ENCODE peak calls at places on chromosome 21, in ten cellular contexts. K, H, N, C, E, Z, A, F, O and L are unnamed samples.

GRCh38 chr21:45831991-45832740 is 149.4 kb upstream of the COL6A1 start:
- DNase-seq in K (no peak), H (no peak), N (no peak), C (no peak), E (no peak), Z (no peak), A (no peak), F (no peak), O (peak; percentile 76), L (no peak)

GRCh38 chr21:28277324-28277723 is 715.4 kb downstream of the LTN1 start:
- DNase-seq in K (no peak), H (no peak), N (no peak), C (no peak), E (no peak), Z (no peak), A (no peak), F (no peak), O (no peak), L (no peak)

GRCh38 chr21:42233067-42233981 is 14.4 kb downstream of the ABCG1 start:
- DNase-seq in K (no peak), H (peak; percentile 91), N (peak; percentile 89), C (peak; percentile 86), E (peak; percentile 52), Z (peak; percentile 89), A (peak; percentile 45), F (no peak), O (no peak), L (no peak)

GRCh38 chr21:34807146-34807880 is 138.5 kb downstream of the CLIC6 start:
- DNase-seq in K (no peak), H (peak; percentile 74), N (peak; percentile 47), C (peak; percentile 76), E (peak; percentile 42), Z (peak; percentile 79), A (no peak), F (peak; percentile 89), O (no peak), L (no peak)

GRCh38 chr21:39952265-39952664 is 85.0 kb downstream of the PCP4 start:
- DNase-seq in K (no peak), H (no peak), N (no peak), C (no peak), E (no peak), Z (no peak), A (no peak), F (no peak), O (no peak), L (no peak)

GRCh38 chr21:45011911-45012660 is 62.3 kb upstream of the ADARB1 start:
- DNase-seq in K (no peak), H (no peak), N (no peak), C (no peak), E (no peak), Z (no peak), A (no peak), F (peak; percentile 35), O (peak; percentile 58), L (no peak)

GRCh38 chr21:34603710-34604057 is 11.2 kb downstream of the RCAN1 start:
- DNase-seq in K (no peak), H (no peak), N (no peak), C (no peak), E (no peak), Z (no peak), A (no peak), F (no peak), O (no peak), L (no peak)

GRCh38 chr21:45288441-45288841 is 746 bp upstream of the POFUT2 start:
- DNase-seq in K (no peak), H (no peak), N (no peak), C (no peak), E (no peak), Z (no peak), A (no peak), F (no peak), O (no peak), L (no peak)

GRCh38 chr21:34692458-34693020 is 23.7 kb downstream of the CLIC6 start:
- DNase-seq in K (no peak), H (no peak), N (no peak), C (no peak), E (no peak), Z (no peak), A (no peak), F (no peak), O (no peak), L (no peak)

GRCh38 chr21:43699933-43700599 is 18.9 kb upstream of the PDXK start:
- DNase-seq in K (no peak), H (no peak), N (no peak), C (no peak), E (no peak), Z (no peak), A (no peak), F (no peak), O (no peak), L (no peak)